ENCODE peak calls at places on chromosomes 13 and 19, in ten cellular contexts. H is hippocampal formation; J is omental fat pad; O is neuronal stem cell; G is activated naive CD8-positive, alpha-beta T cell treated with anti-CD3 and anti-CD28 coated beads, Interleukin-2, amount 50 U/mL, for 24 hours; D is LoVo; N is NCI-H1930; T is astrocyte of the cerebellum; Z is GM13976; X is thoracic aorta. S is an unnamed sample.

GRCh38 chr19:13002389-13002898 is 7.2 kb downstream of the NFIX start:
- DNase-seq in J (no peak), T (no peak), O (no peak), D (no peak), N (no peak), H (peak), Z (no peak), G (no peak), X (no peak), S (no peak)

GRCh38 chr13:46341112-46341711 is 45.8 kb downstream of the RUBCNL start:
- DNase-seq in D (no peak), N (no peak), O (no peak), T (peak), J (no peak), G (peak), X (no peak), Z (peak), H (no peak), S (peak)

GRCh38 chr19:29666634-29667389 is 1.6 kb downstream of the PLEKHF1 start:
- DNase-seq in D (no peak), N (no peak), H (no peak), O (peak), X (no peak), G (peak), Z (no peak), J (peak), T (peak), S (no peak)

GRCh38 chr13:24788538-24788937 is 24.6 kb downstream of the RNF17 start:
- DNase-seq in D (no peak), T (no peak), N (no peak), J (no peak), O (no peak), X (no peak), H (no peak), Z (no peak), G (no peak), S (no peak)

GRCh38 chr19:2683430-2683995 is 19.0 kb downstream of the GNG7 start:
- DNase-seq in T (no peak), H (no peak), Z (no peak), X (no peak), D (no peak), O (no peak), J (no peak), N (no peak), G (no peak), S (no peak)

GRCh38 chr19:2405256-2405655 is 22.1 kb downstream of the TIMM13 start:
- DNase-seq in T (no peak), D (no peak), Z (peak), G (no peak), H (no peak), O (no peak), N (no peak), X (no peak), J (no peak), S (no peak)

GRCh38 chr13:106052200-106052767 is 483.2 kb downstream of the EFNB2 start:
- DNase-seq in N (no peak), G (no peak), H (no peak), O (no peak), T (no peak), Z (no peak), J (no peak), X (no peak), D (no peak), S (no peak)

GRCh38 chr19:51690359-51691121 is 2.6 kb upstream of the SPACA6 start:
- DNase-seq in D (no peak), J (no peak), O (peak), T (no peak), H (peak), G (peak), Z (peak), N (no peak), X (no peak), S (no peak)